ENCODE peak calls at places on chromosomes 3 and 15, in nine cellular contexts. J is MM.1S; F is NT2/D1; X is HCT116; R is heart right ventricle; G is pancreas; V is CD8-positive, alpha-beta memory T cell; T is transverse colon; D is aorta. K is an unnamed sample. For H3K27me3 and H3K36me3, the result is how much of the 10 kb centered on the place peaks cover.

GRCh38 chr3:17949116-17949515 is 206.7 kb upstream of the TBC1D5 start:
- DNase-seq in J (no peak), F (no peak), X (no peak), R (no peak), G (no peak), V (no peak), T (no peak), D (no peak), K (no peak)

GRCh38 chr3:120460862-120461261 is 10.1 kb upstream of the FSTL1 start:
- DNase-seq in J (no peak), F (no peak), X (no peak), R (no peak), G (no peak), V (no peak), T (no peak), D (no peak), K (no peak)

GRCh38 chr15:63390689-63391088 is 9.0 kb upstream of the CA12 start:
- DNase-seq in J (no peak), F (no peak), X (no peak), R (no peak), G (no peak), V (no peak), T (no peak), D (no peak), K (no peak)

GRCh38 chr3:33128706-33129105 is 14.9 kb downstream of the CRTAP start:
- DNase-seq in J (no peak), F (no peak), X (no peak), R (no peak), G (no peak), V (no peak), T (no peak), D (no peak), K (peak)

GRCh38 chr3:144549161-144549560 is 577.5 kb downstream of the DIPK2A start:
- DNase-seq in J (peak), F (peak), X (no peak), R (no peak), G (no peak), V (no peak), T (no peak), D (no peak), K (no peak)

GRCh38 chr3:46682974-46683373 is 10.5 kb downstream of the ALS2CL start:
- DNase-seq in J (no peak), F (no peak), X (no peak), R (no peak), G (peak), V (no peak), T (no peak), D (no peak), K (no peak)

GRCh38 chr3:196115678-196116083 is 33.8 kb upstream of the TFRC start:
- DNase-seq in J (no peak), F (no peak), X (no peak), R (no peak), G (no peak), V (no peak), T (no peak), D (no peak), K (no peak)

GRCh38 chr3:125256675-125257074 is 44.1 kb upstream of the SLC12A8 start:
- DNase-seq in J (no peak), F (no peak), X (no peak), R (no peak), G (no peak), V (no peak), T (no peak), D (no peak), K (no peak)

GRCh38 chr3:15682766-15683165 is 81.2 kb downstream of the BTD start:
- DNase-seq in J (no peak), F (no peak), X (no peak), R (no peak), G (no peak), V (no peak), T (no peak), D (no peak), K (no peak)

GRCh38 chr3:134334231-134334900 is 39.9 kb downstream of the AMOTL2 start:
- DNase-seq in J (no peak), F (no peak), X (no peak), R (no peak), G (no peak), V (no peak), T (no peak), D (peak), K (peak)

GRCh38 chr3:105006164-105006563 is 360.5 kb upstream of the ALCAM start:
- DNase-seq in J (no peak), F (no peak), X (no peak), R (no peak), G (no peak), V (no peak), T (no peak), D (no peak), K (no peak)

GRCh38 chr3:13579089-13579488 is 30.2 kb downstream of the FBLN2 start:
- DNase-seq in J (no peak), F (no peak), X (no peak), R (no peak), G (no peak), V (no peak), T (no peak), D (no peak), K (no peak)

GRCh38 chr3:115787818-115788217 is 164.5 kb downstream of the GAP43 start:
- DNase-seq in J (no peak), F (no peak), X (no peak), R (no peak), G (no peak), V (no peak), T (no peak), D (no peak), K (no peak)

GRCh38 chr3:166510382-166510781 is 673.2 kb upstream of the BCHE start:
- DNase-seq in J (no peak), F (peak), X (no peak), R (no peak), G (no peak), V (no peak), T (no peak), D (no peak), K (no peak)

GRCh38 chr3:122025296-122025695 is 3.2 kb upstream of the ILDR1 start:
- DNase-seq in J (peak), F (no peak), X (no peak), R (no peak), G (no peak), V (no peak), T (no peak), D (no peak), K (no peak)

GRCh38 chr3:122030381-122031122 is 8.5 kb upstream of the ILDR1 start:
- DNase-seq in J (peak), F (peak), X (no peak), R (no peak), G (no peak), V (no peak), T (no peak), D (no peak), K (no peak)

GRCh38 chr3:122033018-122033417 is 11.0 kb upstream of the ILDR1 start:
- DNase-seq in J (no peak), F (no peak), X (no peak), R (no peak), G (no peak), V (no peak), T (no peak), D (no peak), K (no peak)

DNA sequence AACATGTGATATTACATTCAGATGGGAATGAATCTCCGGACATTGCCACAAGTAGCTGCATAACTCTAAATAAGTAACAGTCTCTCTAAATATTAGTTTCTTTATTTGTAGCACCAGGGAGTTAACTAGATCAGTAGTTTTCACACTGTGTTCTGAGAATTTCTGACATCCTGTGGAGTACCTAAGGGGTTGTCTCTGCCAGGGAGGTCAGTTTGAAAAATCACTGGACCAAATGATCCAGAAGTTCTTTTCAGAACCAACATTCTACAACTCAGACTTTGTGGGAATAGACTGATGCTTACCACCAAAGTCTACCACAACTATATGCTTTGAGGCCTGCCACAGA is 9.0 kb upstream of the ILDR1 start:
- DNase-seq in J (no peak), F (no peak), X (no peak), R (no peak), G (no peak), V (no peak), T (no peak), D (no peak), K (no peak)
- H3K27me3 ChIP-seq in J (under half), F (under half), X (under half), R (under half), G (under half), V (under half), T (under half), D (under half), K (under half)

DNA sequence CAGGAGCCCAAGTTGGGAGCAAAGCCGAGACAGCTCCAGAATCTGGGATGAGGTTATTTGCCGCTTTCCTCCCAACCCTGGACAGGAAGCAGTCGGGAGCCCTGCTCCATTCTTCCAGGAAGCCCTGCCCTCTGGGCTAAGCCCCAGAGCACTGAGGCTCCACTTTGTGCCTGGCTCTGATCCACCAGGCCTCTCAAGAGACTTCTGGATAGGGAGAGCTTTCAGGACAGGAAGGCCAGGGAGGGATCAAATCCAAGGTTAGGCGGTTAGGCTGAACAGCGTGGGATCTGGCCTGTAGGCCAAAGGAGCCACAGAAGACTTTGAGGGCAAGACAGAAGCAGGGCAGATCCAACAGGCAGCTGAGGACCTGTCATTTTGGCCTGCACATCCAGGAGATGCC is 835 bp downstream of the STOML1 start:
- DNase-seq in J (no peak), F (no peak), X (no peak), R (peak), G (no peak), V (no peak), T (peak), D (peak), K (no peak)
- H3K4me3 ChIP-seq in J (peak), F (peak), X (peak), R (peak), G (peak), V (peak), T (peak), D (no peak), K (peak)

GRCh38 chr15:67100808-67101581 is 35.6 kb downstream of the SMAD3 start:
- DNase-seq in J (peak), F (no peak), X (no peak), R (no peak), G (no peak), V (no peak), T (no peak), D (peak), K (no peak)
- H3K36me3 ChIP-seq in J (under half), F (under half), X (under half), R (under half), G (under half), V (under half), T (under half), D (under half), K (under half)

GRCh38 chr15:40306908-40307307 is 827 bp downstream of the PLCB2 start:
- DNase-seq in J (no peak), F (no peak), X (no peak), R (no peak), G (peak), V (no peak), T (no peak), D (peak), K (peak)
- H3K27me3 ChIP-seq in J (under half), F (under half), X (under half), R (under half), G (under half), V (under half), T (under half), D (under half), K (under half)

DNA sequence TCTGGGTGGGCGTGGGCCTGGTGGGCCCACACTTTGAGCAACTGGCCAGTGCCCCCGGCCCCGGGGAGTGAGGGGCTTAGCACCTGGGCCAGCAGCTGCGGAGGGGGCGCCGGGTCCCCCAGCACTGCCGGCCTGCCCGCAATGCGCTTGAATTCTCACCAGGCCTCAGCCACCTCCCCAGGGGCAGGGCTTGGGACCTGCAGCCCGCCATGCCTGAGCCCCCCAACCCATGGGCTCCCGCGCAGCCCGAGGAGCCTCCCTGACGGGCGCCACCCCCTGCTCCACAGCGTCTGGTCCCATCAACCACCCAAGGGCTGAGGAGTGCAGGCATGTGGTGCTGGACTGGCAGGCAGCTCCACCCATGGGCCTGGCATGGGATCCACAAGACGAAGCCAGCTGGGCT is 484.3 kb downstream of the UNC13C start:
- DNase-seq in J (no peak), F (no peak), X (no peak), R (no peak), G (peak), V (no peak), T (no peak), D (peak), K (no peak)
- H3K4me3 ChIP-seq in J (no peak), F (no peak), X (no peak), R (no peak), G (no peak), V (no peak), T (no peak), D (no peak), K (no peak)